ENCODE peak calls at places on chromosome 5, in nine cellular contexts. One of them, this sample, is unnamed.

GRCh38 chr5:43221502-43221901 is 29.5 kb downstream of the NIM1K start:
- DNase-seq in bronchial epithelial cell: no peak
- DNase-seq in iris pigment epithelial cell: no peak
- DNase-seq in C1 segment of cervical spinal cord: no peak
- DNase-seq in NCI-H1048: no peak
- DNase-seq in GM23248: no peak
- DNase-seq in hippocampal formation: no peak
- DNase-seq in NCI-H2107: no peak
- DNase-seq in B cell: no peak
- DNase-seq in this sample: no peak

GRCh38 chr5:143929486-143929885 is 117.5 kb downstream of the HMHB1 start:
- DNase-seq in bronchial epithelial cell: no peak
- DNase-seq in iris pigment epithelial cell: no peak
- DNase-seq in C1 segment of cervical spinal cord: no peak
- DNase-seq in NCI-H1048: no peak
- DNase-seq in GM23248: no peak
- DNase-seq in hippocampal formation: no peak
- DNase-seq in NCI-H2107: no peak
- DNase-seq in B cell: no peak
- DNase-seq in this sample: no peak

GRCh38 chr5:1029945-1030625 is 21.5 kb downstream of the NKD2 start:
- DNase-seq in bronchial epithelial cell: no peak
- DNase-seq in iris pigment epithelial cell: no peak
- DNase-seq in C1 segment of cervical spinal cord: no peak
- DNase-seq in NCI-H1048: no peak
- DNase-seq in GM23248: no peak
- DNase-seq in hippocampal formation: no peak
- DNase-seq in NCI-H2107: no peak
- DNase-seq in B cell: no peak
- DNase-seq in this sample: no peak

GRCh38 chr5:180173198-180173544 is 35.8 kb downstream of the RASGEF1C start:
- DNase-seq in bronchial epithelial cell: no peak
- DNase-seq in iris pigment epithelial cell: no peak
- DNase-seq in C1 segment of cervical spinal cord: no peak
- DNase-seq in NCI-H1048: no peak
- DNase-seq in GM23248: no peak
- DNase-seq in hippocampal formation: no peak
- DNase-seq in NCI-H2107: no peak
- DNase-seq in B cell: no peak
- DNase-seq in this sample: no peak

GRCh38 chr5:139276426-139276825 is 17.1 kb upstream of the MATR3 start:
- DNase-seq in bronchial epithelial cell: peak
- DNase-seq in iris pigment epithelial cell: no peak
- DNase-seq in C1 segment of cervical spinal cord: no peak
- DNase-seq in NCI-H1048: no peak
- DNase-seq in GM23248: no peak
- DNase-seq in hippocampal formation: no peak
- DNase-seq in NCI-H2107: no peak
- DNase-seq in B cell: no peak
- DNase-seq in this sample: no peak

GRCh38 chr5:127648997-127649550 is at the start of gene CTXN3:
- DNase-seq in bronchial epithelial cell: peak
- DNase-seq in iris pigment epithelial cell: no peak
- DNase-seq in C1 segment of cervical spinal cord: no peak
- DNase-seq in NCI-H1048: no peak
- DNase-seq in GM23248: no peak
- DNase-seq in hippocampal formation: no peak
- DNase-seq in NCI-H2107: peak
- DNase-seq in B cell: no peak
- DNase-seq in this sample: no peak

GRCh38 chr5:92421937-92422336 is 1038.8 kb upstream of the ARRDC3 start:
- DNase-seq in bronchial epithelial cell: no peak
- DNase-seq in iris pigment epithelial cell: no peak
- DNase-seq in C1 segment of cervical spinal cord: no peak
- DNase-seq in NCI-H1048: no peak
- DNase-seq in GM23248: no peak
- DNase-seq in hippocampal formation: no peak
- DNase-seq in NCI-H2107: no peak
- DNase-seq in B cell: no peak
- DNase-seq in this sample: no peak

GRCh38 chr5:59525957-59526356 is 367.6 kb downstream of the PDE4D start:
- DNase-seq in bronchial epithelial cell: peak
- DNase-seq in iris pigment epithelial cell: peak
- DNase-seq in C1 segment of cervical spinal cord: no peak
- DNase-seq in NCI-H1048: no peak
- DNase-seq in GM23248: peak
- DNase-seq in hippocampal formation: no peak
- DNase-seq in NCI-H2107: no peak
- DNase-seq in B cell: no peak
- DNase-seq in this sample: no peak

GRCh38 chr5:125134216-125135081 is 388.0 kb upstream of the ZNF608 start:
- DNase-seq in bronchial epithelial cell: peak
- DNase-seq in iris pigment epithelial cell: peak
- DNase-seq in C1 segment of cervical spinal cord: no peak
- DNase-seq in NCI-H1048: peak
- DNase-seq in GM23248: peak
- DNase-seq in hippocampal formation: no peak
- DNase-seq in NCI-H2107: no peak
- DNase-seq in B cell: no peak
- DNase-seq in this sample: no peak

GRCh38 chr5:59275537-59276276 is 617.8 kb downstream of the PDE4D start:
- DNase-seq in bronchial epithelial cell: peak
- DNase-seq in iris pigment epithelial cell: peak
- DNase-seq in C1 segment of cervical spinal cord: no peak
- DNase-seq in NCI-H1048: no peak
- DNase-seq in GM23248: peak
- DNase-seq in hippocampal formation: no peak
- DNase-seq in NCI-H2107: no peak
- DNase-seq in B cell: no peak
- DNase-seq in this sample: no peak

GRCh38 chr5:180831139-180832080 is 28.8 kb upstream of the MGAT1 start:
- DNase-seq in bronchial epithelial cell: peak
- DNase-seq in iris pigment epithelial cell: peak
- DNase-seq in C1 segment of cervical spinal cord: peak
- DNase-seq in NCI-H1048: no peak
- DNase-seq in GM23248: peak
- DNase-seq in hippocampal formation: peak
- DNase-seq in NCI-H2107: no peak
- DNase-seq in B cell: peak
- DNase-seq in this sample: peak

GRCh38 chr5:176364765-176365662 is at the start of gene ARL10:
- DNase-seq in bronchial epithelial cell: peak
- DNase-seq in iris pigment epithelial cell: peak
- DNase-seq in C1 segment of cervical spinal cord: peak
- DNase-seq in NCI-H1048: no peak
- DNase-seq in GM23248: peak
- DNase-seq in hippocampal formation: peak
- DNase-seq in NCI-H2107: no peak
- DNase-seq in B cell: peak
- DNase-seq in this sample: no peak

GRCh38 chr5:11573140-11573800 is 331.0 kb downstream of the CTNND2 start:
- DNase-seq in bronchial epithelial cell: no peak
- DNase-seq in iris pigment epithelial cell: no peak
- DNase-seq in C1 segment of cervical spinal cord: no peak
- DNase-seq in NCI-H1048: no peak
- DNase-seq in GM23248: no peak
- DNase-seq in hippocampal formation: no peak
- DNase-seq in NCI-H2107: no peak
- DNase-seq in B cell: no peak
- DNase-seq in this sample: no peak

GRCh38 chr5:151691706-151692105 is 5.0 kb upstream of the SPARC start:
- DNase-seq in bronchial epithelial cell: no peak
- DNase-seq in iris pigment epithelial cell: peak
- DNase-seq in C1 segment of cervical spinal cord: no peak
- DNase-seq in NCI-H1048: no peak
- DNase-seq in GM23248: peak
- DNase-seq in hippocampal formation: no peak
- DNase-seq in NCI-H2107: no peak
- DNase-seq in B cell: no peak
- DNase-seq in this sample: no peak

GRCh38 chr5:82182662-82183061 is 95.5 kb downstream of the RPS23 start:
- DNase-seq in bronchial epithelial cell: no peak
- DNase-seq in iris pigment epithelial cell: no peak
- DNase-seq in C1 segment of cervical spinal cord: no peak
- DNase-seq in NCI-H1048: no peak
- DNase-seq in GM23248: no peak
- DNase-seq in hippocampal formation: no peak
- DNase-seq in NCI-H2107: no peak
- DNase-seq in B cell: no peak
- DNase-seq in this sample: no peak

GRCh38 chr5:176781638-176782570 is 28.5 kb upstream of the UNC5A start:
- DNase-seq in bronchial epithelial cell: no peak
- DNase-seq in iris pigment epithelial cell: peak
- DNase-seq in C1 segment of cervical spinal cord: no peak
- DNase-seq in NCI-H1048: no peak
- DNase-seq in GM23248: no peak
- DNase-seq in hippocampal formation: no peak
- DNase-seq in NCI-H2107: no peak
- DNase-seq in B cell: peak
- DNase-seq in this sample: no peak

GRCh38 chr5:312845-313244 is 8.7 kb upstream of the AHRR start:
- DNase-seq in bronchial epithelial cell: no peak
- DNase-seq in iris pigment epithelial cell: no peak
- DNase-seq in C1 segment of cervical spinal cord: no peak
- DNase-seq in NCI-H1048: no peak
- DNase-seq in GM23248: no peak
- DNase-seq in hippocampal formation: no peak
- DNase-seq in NCI-H2107: no peak
- DNase-seq in B cell: peak
- DNase-seq in this sample: no peak

GRCh38 chr5:172805736-172806255 is 28.3 kb upstream of the ERGIC1 start:
- DNase-seq in bronchial epithelial cell: no peak
- DNase-seq in iris pigment epithelial cell: no peak
- DNase-seq in C1 segment of cervical spinal cord: no peak
- DNase-seq in NCI-H1048: no peak
- DNase-seq in GM23248: no peak
- DNase-seq in hippocampal formation: no peak
- DNase-seq in NCI-H2107: no peak
- DNase-seq in B cell: no peak
- DNase-seq in this sample: no peak

This sample was measured in activated T-helper 1 cell treated with anti-CD3 and anti-CD28 coated beads, Interleukin-2, amount 50 U/mL, for 16 hours.